ENCODE peak calls at places on chromosome 1, in five cellular contexts. N is mucosa of gallbladder; A is stimulated activated naive CD8-positive, alpha-beta T cell treated with anti-CD3 and anti-CD28 coated beads, Interleukin-15, Interleukin-2, amounts not matched to agents 100 U/mL and 50 U/mL, for 24 hours; S is IMR-90; P is KBM-7. C is an unnamed sample.

GRCh38 chr1:162856260-162856659 is 4.7 kb downstream of the CCDC190 start:
- DNase-seq in N (no peak), A (no peak), S (peak), P (no peak), C (no peak)

GRCh38 chr1:204443871-204444581 is 32.4 kb upstream of the PPP1R15B start:
- DNase-seq in N (no peak), A (no peak), S (no peak), P (no peak), C (no peak)

GRCh38 chr1:45551684-45552083 is 1.1 kb downstream of the AKR1A1 start:
- DNase-seq in N (no peak), A (no peak), S (no peak), P (peak), C (no peak)

GRCh38 chr1:34500451-34500850 is 254.4 kb upstream of the GJB5 start:
- DNase-seq in N (peak), A (peak), S (no peak), P (peak), C (no peak)

GRCh38 chr1:162663086-162663485 is 30.8 kb downstream of the DDR2 start:
- DNase-seq in N (no peak), A (no peak), S (peak), P (no peak), C (no peak)

GRCh38 chr1:212135166-212135565 is 99.6 kb downstream of the DTL start:
- DNase-seq in N (no peak), A (no peak), S (no peak), P (no peak), C (no peak)

GRCh38 chr1:202200112-202200548 is 6.5 kb downstream of the LGR6 start:
- DNase-seq in N (peak), A (no peak), S (peak), P (no peak), C (no peak)

GRCh38 chr1:52364235-52364839 is 1.7 kb downstream of the CC2D1B start:
- DNase-seq in N (no peak), A (peak), S (no peak), P (no peak), C (no peak)

GRCh38 chr1:209884665-209885117 is 53.3 kb upstream of the SYT14 start:
- DNase-seq in N (peak), A (peak), S (peak), P (no peak), C (no peak)

C was measured in central memory CD4-positive, alpha-beta T cell.